ENCODE peak calls at places on chromosomes 7 and 10, in four cellular contexts. Q is CD8-positive, alpha-beta T cell; O is WERI-Rb-1; U is HCT116. C is an unnamed sample.
A peak's percentile ranks its signal among the peaks of the same experiment; 100 is the strongest.

GRCh38 chr10:50554995-50555568 is 68.7 kb downstream of the SGMS1 start:
- DNase-seq in O (no peak), Q (no peak), U (no peak), C (no peak)

GRCh38 chr7:16509829-16510228 is 16.8 kb upstream of the LRRC72 start:
- DNase-seq in U (no peak), O (no peak), Q (no peak), C (no peak)

GRCh38 chr10:119361037-119361436 is 153.7 kb downstream of the GRK5 start:
- DNase-seq in U (no peak), O (no peak), Q (no peak), C (no peak)

GRCh38 chr10:107767185-107767584 is 602.7 kb upstream of the SORCS1 start:
- DNase-seq in O (no peak), U (no peak), Q (no peak), C (no peak)

GRCh38 chr7:55546826-55547225 is 25.5 kb downstream of the VOPP1 start:
- DNase-seq in U (peak; percentile 51), Q (no peak), O (peak; percentile 63), C (no peak)

GRCh38 chr10:113920819-113921345 is 66.4 kb downstream of the NHLRC2 start:
- DNase-seq in U (no peak), Q (no peak), O (no peak), C (no peak)

GRCh38 chr10:3151889-3152565 is 20.6 kb downstream of the PITRM1 start:
- DNase-seq in Q (no peak), U (no peak), O (no peak), C (no peak)

GRCh38 chr10:1289591-1289990 is 233.4 kb downstream of the WDR37 start:
- DNase-seq in U (no peak), Q (no peak), O (no peak), C (no peak)

GRCh38 chr7:158127241-158127640 is 460.4 kb downstream of the PTPRN2 start:
- DNase-seq in Q (no peak), U (no peak), O (no peak), C (no peak)

GRCh38 chr10:75111906-75112703 is 649 bp downstream of the SAMD8 start:
- DNase-seq in O (peak; percentile 51), Q (peak; percentile 42), U (peak; percentile 1), C (peak; percentile 15)

GRCh38 chr7:129990403-129991192 is 37.8 kb upstream of the UBE2H start:
- DNase-seq in O (no peak), Q (no peak), U (no peak), C (no peak)

GRCh38 chr7:73423519-73424485 is 9.8 kb upstream of the FZD9 start:
- DNase-seq in O (no peak), U (no peak), Q (no peak), C (no peak)

GRCh38 chr7:1569016-1569415 is 816 bp downstream of the PSMG3 start:
- DNase-seq in Q (peak; percentile 40), O (no peak), U (no peak), C (no peak)

GRCh38 chr7:28808786-28809533 is 149.2 kb downstream of the TRIL start:
- DNase-seq in Q (no peak), O (no peak), U (no peak), C (no peak)

GRCh38 chr7:84092207-84092606 is 102.4 kb downstream of the SEMA3A start:
- DNase-seq in O (no peak), Q (no peak), U (no peak), C (no peak)

GRCh38 chr7:137342340-137342739 is 1.2 kb downstream of the PTN start:
- DNase-seq in Q (no peak), O (no peak), U (no peak), C (no peak)

GRCh38 chr7:159125104-159125943 is 19.3 kb downstream of the VIPR2 start:
- DNase-seq in U (no peak), O (no peak), Q (no peak), C (no peak)

GRCh38 chr10:30199376-30200018 is 140.1 kb upstream of the JCAD start:
- DNase-seq in U (no peak), Q (no peak), O (no peak), C (no peak)

GRCh38 chr10:17742918-17743317 is 9.1 kb upstream of the TMEM236 start:
- DNase-seq in U (peak; percentile 49), O (peak; percentile 33), Q (peak; percentile 71), C (peak; percentile 15)

GRCh38 chr10:75137533-75138438 is 26.3 kb downstream of the SAMD8 start:
- DNase-seq in O (no peak), Q (no peak), U (peak; percentile 38), C (peak; percentile 44)

GRCh38 chr10:47024399-47025252 is 113.4 kb downstream of the PTPN20 start:
- DNase-seq in O (peak; percentile 85), U (peak; percentile 62), Q (peak; percentile 72), C (peak; percentile 6)

GRCh38 chr7:104176332-104176731 is 31.5 kb downstream of the ORC5 start:
- DNase-seq in Q (no peak), O (no peak), U (no peak), C (no peak)

GRCh38 chr10:131187886-131188285 is 123.6 kb downstream of the TCERG1L start:
- DNase-seq in O (no peak), Q (no peak), U (no peak), C (no peak)

GRCh38 chr7:79461660-79462059 is 8.2 kb upstream of the MAGI2 start:
- DNase-seq in Q (no peak), U (no peak), O (no peak), C (peak; percentile 33)

GRCh38 chr7:30367561-30367960 is 83.2 kb downstream of the ZNRF2 start:
- DNase-seq in Q (no peak), U (no peak), O (no peak), C (no peak)

GRCh38 chr7:122442929-122443328 is 138.4 kb upstream of the FEZF1 start:
- DNase-seq in U (no peak), Q (no peak), O (no peak), C (no peak)
- H3K4me3 ChIP-seq in U (no peak overlapping the region), Q (no peak overlapping the region), O (no peak overlapping the region), C (no peak overlapping the region)

DNA sequence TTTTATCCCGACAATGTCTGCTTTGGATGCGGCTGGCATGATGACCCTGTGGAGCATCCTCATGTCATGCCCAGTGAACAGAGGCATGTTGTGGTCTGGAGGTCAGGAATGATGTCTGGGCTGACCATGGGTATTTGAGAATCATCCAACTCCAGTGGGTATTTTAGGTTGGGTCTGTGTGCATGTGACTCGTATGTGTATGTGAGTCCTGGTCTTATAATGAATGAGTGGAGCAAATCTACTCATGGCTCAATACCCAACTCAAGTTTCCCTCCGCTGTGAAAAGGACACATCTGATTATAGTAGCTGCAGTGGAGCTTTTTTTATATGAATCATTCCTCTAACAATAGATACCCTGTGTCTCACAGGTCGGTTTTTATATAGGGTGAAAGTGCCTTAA is 213.5 kb downstream of the GALNT17 start:
- DNase-seq in O (no peak), U (no peak), Q (no peak), C (no peak)
- TF ChIP-seq CTCF in O (no peak), U (no peak), Q (no peak), C (no peak)

DNA sequence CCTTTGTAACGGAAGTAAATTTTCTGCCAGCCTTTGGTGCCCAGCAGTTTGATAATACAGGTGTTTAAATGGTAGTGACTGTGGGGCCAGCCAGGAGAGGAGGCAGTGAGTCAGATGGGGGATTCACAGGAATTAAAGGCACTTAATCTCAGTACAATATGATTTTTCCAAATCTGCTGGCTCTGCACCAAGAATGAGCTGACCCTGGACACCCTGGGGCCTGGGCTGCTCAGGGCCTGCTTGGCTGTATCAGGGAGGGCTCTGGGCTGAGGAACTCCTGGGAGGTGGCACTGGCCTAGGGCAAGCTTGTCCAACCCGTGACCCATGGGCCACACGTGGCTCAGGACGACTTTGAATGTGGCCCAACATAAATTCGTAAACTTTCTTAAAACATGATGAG is 104.1 kb downstream of the ZMIZ1 start:
- DNase-seq in U (no peak), O (no peak), Q (no peak), C (no peak)
- H3K27ac ChIP-seq in U (no peak overlapping the region), O (no peak overlapping the region), Q (no peak overlapping the region), C (no peak overlapping the region)

GRCh38 chr7:20776214-20776875 is 10.3 kb downstream of the SP8 start:
- DNase-seq in O (no peak), Q (no peak), U (no peak), C (no peak)

GRCh38 chr7:20777377-20778062 is 9.2 kb downstream of the SP8 start:
- DNase-seq in U (no peak), O (no peak), Q (no peak), C (no peak)

GRCh38 chr7:20779041-20779440 is 7.6 kb downstream of the SP8 start:
- DNase-seq in Q (no peak), U (no peak), O (no peak), C (no peak)

GRCh38 chr7:20776942-20777341 is 9.7 kb downstream of the SP8 start:
- DNase-seq in Q (no peak), O (no peak), U (no peak), C (no peak)

GRCh38 chr7:20778063-20778721 is 8.5 kb downstream of the SP8 start:
- DNase-seq in U (no peak), O (peak; percentile 64), Q (no peak), C (no peak)
- H3K4me3 ChIP-seq in U (peak overlapping the region; percentile 3), O (peak overlapping the region; percentile 42), Q (no peak overlapping the region), C (peak overlapping the region; percentile 25)

DNA sequence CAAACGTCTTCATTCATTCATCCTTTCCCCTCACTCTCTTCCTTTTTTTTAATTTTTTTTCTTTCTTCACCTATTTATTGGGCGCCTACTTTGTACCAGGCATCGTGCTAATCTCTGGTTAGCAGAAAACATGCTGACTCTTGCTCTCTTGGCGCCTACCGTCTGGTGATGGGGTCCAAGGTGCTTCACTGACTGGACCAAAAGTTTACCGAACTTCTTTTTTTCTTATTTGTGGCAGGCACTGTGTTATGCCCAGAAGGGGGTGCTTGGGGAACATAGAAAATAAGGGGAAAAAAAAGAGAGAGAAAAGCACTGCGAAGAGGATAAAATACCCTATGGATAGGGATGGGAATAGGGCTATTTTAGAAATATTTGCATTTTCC is 505 bp upstream of the FAM204A start:
- DNase-seq in O (no peak), Q (no peak), U (no peak), C (no peak)
- TF ChIP-seq CTCF in O (no peak), Q (no peak), U (peak; percentile 1), C (no peak)

DNA sequence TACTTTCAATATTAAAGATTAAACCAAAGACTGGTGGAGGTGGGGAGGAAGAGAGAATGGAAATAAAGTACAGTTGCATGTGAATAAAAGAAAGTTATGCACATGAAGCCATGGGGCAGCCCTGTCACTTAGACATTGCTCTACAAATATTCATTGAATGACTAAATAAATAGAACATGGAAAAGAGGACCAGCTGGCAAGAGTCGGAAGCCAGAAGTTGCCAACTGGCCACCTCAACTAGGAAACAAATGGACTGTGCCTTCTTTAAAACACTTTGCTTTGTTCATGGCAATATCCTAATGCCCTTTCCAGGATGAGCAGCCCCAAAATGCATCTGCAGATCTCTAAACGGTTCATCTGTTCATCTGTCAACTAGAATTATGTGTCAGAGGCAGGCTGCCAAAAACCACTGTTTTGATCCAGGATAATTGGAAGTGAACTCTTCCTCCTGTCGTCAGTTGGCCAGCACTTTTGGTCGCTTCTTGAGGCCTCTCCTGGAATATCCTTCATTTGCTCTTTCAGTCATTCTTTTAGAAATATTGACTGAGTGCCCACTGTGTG is 157.3 kb downstream of the NOC3L start:
- DNase-seq in Q (no peak), O (no peak), U (no peak), C (no peak)
- H3K27ac ChIP-seq in Q (no peak overlapping the region), O (no peak overlapping the region), U (no peak overlapping the region), C (no peak overlapping the region)